ENCODE peak calls at places on chromosomes 12 and 14, in four cellular contexts. One of them, this sample, is unnamed.

GRCh38 chr14:86015511-86015910 is 485.6 kb downstream of the FLRT2 start:
- DNase-seq in A549: no peak
- DNase-seq in GM12878: no peak
- DNase-seq in H1: no peak
- DNase-seq in this sample: no peak

GRCh38 chr12:6352198-6353173 is 10.6 kb upstream of the TNFRSF1A start:
- DNase-seq in A549: no peak
- DNase-seq in GM12878: no peak
- DNase-seq in H1: no peak
- DNase-seq in this sample: no peak

GRCh38 chr12:132284071-132284492 is 45.3 kb downstream of the GALNT9 start:
- DNase-seq in A549: no peak
- DNase-seq in GM12878: no peak
- DNase-seq in H1: no peak
- DNase-seq in this sample: peak; percentile 67

GRCh38 chr12:49832836-49833421 is 4.7 kb upstream of the NCKAP5L start:
- DNase-seq in A549: no peak
- DNase-seq in GM12878: no peak
- DNase-seq in H1: no peak
- DNase-seq in this sample: no peak

GRCh38 chr12:108268397-108268796 is 70.7 kb downstream of the CMKLR1 start:
- DNase-seq in A549: no peak
- DNase-seq in GM12878: peak; percentile 15
- DNase-seq in H1: no peak
- DNase-seq in this sample: no peak

GRCh38 chr14:38553586-38553985 is 297.7 kb upstream of the CLEC14A start:
- DNase-seq in A549: no peak
- DNase-seq in GM12878: no peak
- DNase-seq in H1: no peak
- DNase-seq in this sample: no peak

GRCh38 chr12:89698607-89699006 is 10.0 kb downstream of the ATP2B1 start:
- DNase-seq in A549: no peak
- DNase-seq in GM12878: no peak
- DNase-seq in H1: no peak
- DNase-seq in this sample: no peak

GRCh38 chr14:99945732-99946651 is 119.2 kb upstream of the EVL start:
- DNase-seq in A549: no peak
- DNase-seq in GM12878: no peak
- DNase-seq in H1: no peak
- DNase-seq in this sample: peak; percentile 53

GRCh38 chr12:12333980-12334709 is 15.9 kb downstream of the MANSC1 start:
- DNase-seq in A549: peak; percentile 72
- DNase-seq in GM12878: peak; percentile 19
- DNase-seq in H1: no peak
- DNase-seq in this sample: peak; percentile 78

GRCh38 chr12:121794532-121795028 is 1.1 kb upstream of the RHOF start:
- DNase-seq in A549: no peak
- DNase-seq in GM12878: no peak
- DNase-seq in H1: no peak
- DNase-seq in this sample: no peak

GRCh38 chr12:111024205-111024794 is 103.9 kb upstream of the MYL2 start:
- DNase-seq in A549: peak; percentile 85
- DNase-seq in GM12878: peak; percentile 4
- DNase-seq in H1: no peak
- DNase-seq in this sample: peak; percentile 67

GRCh38 chr12:44812062-44812461 is 64.1 kb downstream of the NELL2 start:
- DNase-seq in A549: no peak
- DNase-seq in GM12878: no peak
- DNase-seq in H1: no peak
- DNase-seq in this sample: peak; percentile 35

GRCh38 chr12:75767957-75768356 is 256.5 kb upstream of the KRR1 start:
- DNase-seq in A549: no peak
- DNase-seq in GM12878: no peak
- DNase-seq in H1: no peak
- DNase-seq in this sample: no peak

GRCh38 chr14:44778562-44778961 is 183.2 kb downstream of the KLHL28 start:
- DNase-seq in A549: no peak
- DNase-seq in GM12878: no peak
- DNase-seq in H1: no peak
- DNase-seq in this sample: no peak

GRCh38 chr14:68293404-68293803 is 473.8 kb downstream of the RAD51B start:
- DNase-seq in A549: no peak
- DNase-seq in GM12878: no peak
- DNase-seq in H1: no peak
- DNase-seq in this sample: no peak

GRCh38 chr12:75660805-75661404 is 149.5 kb upstream of the KRR1 start:
- DNase-seq in A549: no peak
- DNase-seq in GM12878: no peak
- DNase-seq in H1: no peak
- DNase-seq in this sample: no peak

GRCh38 chr12:92030618-92031017 is 115.0 kb downstream of the BTG1 start:
- DNase-seq in A549: no peak
- DNase-seq in GM12878: peak; percentile 88
- DNase-seq in H1: no peak
- DNase-seq in this sample: peak; percentile 40

GRCh38 chr12:89733579-89734201 is 25.1 kb upstream of the ATP2B1 start:
- DNase-seq in A549: no peak
- DNase-seq in GM12878: no peak
- DNase-seq in H1: no peak
- DNase-seq in this sample: peak; percentile 99

GRCh38 chr12:6078378-6079083 is 45.9 kb downstream of the VWF start:
- DNase-seq in A549: no peak
- DNase-seq in GM12878: no peak
- DNase-seq in H1: no peak
- DNase-seq in this sample: no peak

GRCh38 chr12:79844693-79845092 is 90.2 kb downstream of the PPP1R12A start:
- DNase-seq in A549: peak; percentile 8
- DNase-seq in GM12878: no peak
- DNase-seq in H1: peak; percentile 29
- DNase-seq in this sample: no peak

GRCh38 chr12:108696996-108697290 is 34.4 kb downstream of the CORO1C start:
- DNase-seq in A549: no peak
- DNase-seq in GM12878: no peak
- DNase-seq in H1: no peak
- DNase-seq in this sample: no peak

GRCh38 chr12:94805749-94806148 is 155.4 kb upstream of the TMCC3 start:
- DNase-seq in A549: no peak
- DNase-seq in GM12878: no peak
- DNase-seq in H1: no peak
- DNase-seq in this sample: no peak

GRCh38 chr12:67647547-67648305 is 819 bp upstream of the DYRK2 start:
- DNase-seq in A549: peak; percentile 87
- DNase-seq in GM12878: no peak
- DNase-seq in H1: peak; percentile 36
- DNase-seq in this sample: peak; percentile 66

GRCh38 chr14:37051153-37051552 is 121.3 kb downstream of the SLC25A21 start:
- DNase-seq in A549: no peak
- DNase-seq in GM12878: no peak
- DNase-seq in H1: no peak
- DNase-seq in this sample: no peak

DNA sequence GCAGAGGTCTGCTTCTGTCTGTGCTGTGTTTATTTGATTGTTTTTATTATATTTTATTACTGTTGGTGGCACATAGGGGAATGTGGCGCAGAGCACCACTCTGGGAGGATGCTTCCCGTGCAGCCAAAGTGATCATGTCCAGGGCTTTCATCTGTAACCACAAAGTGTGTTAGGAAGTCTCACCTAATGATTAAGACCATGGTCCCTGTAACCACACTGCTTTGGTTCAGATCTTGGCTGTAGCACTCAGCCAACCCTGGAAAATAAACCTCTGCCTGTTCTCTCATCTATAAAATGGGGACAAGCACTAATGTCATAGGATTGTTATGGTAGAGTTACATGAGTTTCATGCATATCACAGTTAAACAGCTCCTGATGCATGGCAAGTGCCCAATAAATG is 1.9 kb downstream of the RESF1 start:
- DNase-seq in A549: no peak
- DNase-seq in GM12878: no peak
- DNase-seq in H1: no peak
- DNase-seq in this sample: no peak
- H3K4me3 ChIP-seq in A549: no peak overlapping the region
- H3K4me3 ChIP-seq in GM12878: peak overlapping the region; percentile 86
- H3K4me3 ChIP-seq in H1: peak overlapping the region; percentile 85
- H3K4me3 ChIP-seq in this sample: peak overlapping the region; percentile 70

DNA sequence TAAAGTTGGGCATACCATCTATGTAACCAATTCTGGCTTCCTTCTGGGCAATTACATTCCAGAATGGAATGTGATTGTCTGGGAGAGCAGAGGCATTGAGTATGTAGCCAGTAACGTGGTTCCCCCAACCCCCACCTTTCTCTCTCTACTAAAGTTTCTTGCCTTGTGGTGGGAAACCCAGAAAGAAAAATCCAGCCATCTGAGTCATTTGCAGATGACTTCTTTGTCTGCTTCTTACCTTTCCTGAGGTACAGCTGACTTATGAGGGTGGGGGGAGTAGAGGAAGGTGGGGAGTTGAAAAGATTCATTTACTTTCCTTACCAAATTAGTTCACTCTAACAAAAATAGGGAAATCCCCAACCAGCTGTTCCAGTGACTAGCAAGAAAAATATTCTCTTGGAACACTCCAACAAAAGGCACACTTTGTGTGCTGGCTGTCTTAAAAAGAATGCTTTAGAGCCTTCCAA is 112.1 kb upstream of the FRMD6 start:
- DNase-seq in A549: peak; percentile 29
- DNase-seq in GM12878: no peak
- DNase-seq in H1: peak; percentile 51
- DNase-seq in this sample: no peak
- TF ChIP-seq MAX in A549: no peak
- TF ChIP-seq MAX in GM12878: no peak
- TF ChIP-seq MAX in H1: no peak
- TF ChIP-seq MAX in this sample: no peak

GRCh38 chr12:47832263-47832933 is 12.7 kb upstream of the HDAC7 start:
- DNase-seq in A549: no peak
- DNase-seq in GM12878: no peak
- DNase-seq in H1: no peak
- DNase-seq in this sample: no peak

GRCh38 chr12:47825239-47825639 is 5.5 kb upstream of the HDAC7 start:
- DNase-seq in A549: peak; percentile 21
- DNase-seq in GM12878: no peak
- DNase-seq in H1: no peak
- DNase-seq in this sample: no peak

GRCh38 chr12:47828008-47828966 is 8.6 kb upstream of the HDAC7 start:
- DNase-seq in A549: no peak
- DNase-seq in GM12878: no peak
- DNase-seq in H1: no peak
- DNase-seq in this sample: no peak

GRCh38 chr12:47829584-47829983 is 9.9 kb upstream of the HDAC7 start:
- DNase-seq in A549: no peak
- DNase-seq in GM12878: no peak
- DNase-seq in H1: no peak
- DNase-seq in this sample: no peak

GRCh38 chr12:47828967-47829482 is 9.3 kb upstream of the HDAC7 start:
- DNase-seq in A549: peak; percentile 72
- DNase-seq in GM12878: no peak
- DNase-seq in H1: no peak
- DNase-seq in this sample: peak; percentile 50
- H3K4me3 ChIP-seq in A549: no peak overlapping the region
- H3K4me3 ChIP-seq in GM12878: no peak overlapping the region
- H3K4me3 ChIP-seq in H1: no peak overlapping the region
- H3K4me3 ChIP-seq in this sample: no peak overlapping the region

GRCh38 chr12:24596768-24597388 is 352.0 kb downstream of the BCAT1 start:
- DNase-seq in A549: peak; percentile 15
- DNase-seq in GM12878: no peak
- DNase-seq in H1: no peak
- DNase-seq in this sample: peak; percentile 55
- TF ChIP-seq MAX in A549: no peak
- TF ChIP-seq MAX in GM12878: no peak
- TF ChIP-seq MAX in H1: no peak
- TF ChIP-seq MAX in this sample: no peak

DNA sequence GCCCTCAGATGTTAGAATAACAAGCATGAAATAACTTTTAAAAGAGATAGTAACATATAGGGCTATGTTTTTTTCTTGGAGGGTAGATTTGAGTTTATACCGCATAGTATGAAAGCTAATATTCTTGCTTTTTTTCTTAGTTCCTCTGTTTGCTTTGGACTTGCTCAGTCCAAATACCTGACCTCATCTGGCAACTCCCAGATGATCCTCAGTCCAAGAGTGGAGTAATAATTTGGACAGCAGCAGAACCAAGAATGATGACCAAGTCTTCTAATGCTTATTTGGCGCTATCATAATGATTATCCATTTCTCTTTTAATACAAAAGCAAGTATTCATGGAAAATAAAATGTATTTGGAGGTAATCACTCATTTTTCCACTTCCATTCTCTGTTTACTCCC is 45.6 kb downstream of the GUCY2C start:
- DNase-seq in A549: no peak
- DNase-seq in GM12878: no peak
- DNase-seq in H1: no peak
- DNase-seq in this sample: no peak
- H3K4me3 ChIP-seq in A549: no peak overlapping the region
- H3K4me3 ChIP-seq in GM12878: no peak overlapping the region
- H3K4me3 ChIP-seq in H1: no peak overlapping the region
- H3K4me3 ChIP-seq in this sample: no peak overlapping the region

GRCh38 chr12:120229583-120230325 is 28.8 kb upstream of the RPLP0 start:
- DNase-seq in A549: no peak
- DNase-seq in GM12878: no peak
- DNase-seq in H1: no peak
- DNase-seq in this sample: no peak

GRCh38 chr12:120230974-120231315 is 30.0 kb upstream of the RPLP0 start:
- DNase-seq in A549: no peak
- DNase-seq in GM12878: no peak
- DNase-seq in H1: no peak
- DNase-seq in this sample: no peak

GRCh38 chr12:120229071-120229582 is 28.2 kb upstream of the RPLP0 start:
- DNase-seq in A549: no peak
- DNase-seq in GM12878: no peak
- DNase-seq in H1: no peak
- DNase-seq in this sample: no peak

GRCh38 chr12:120231316-120232011 is 30.6 kb upstream of the RPLP0 start:
- DNase-seq in A549: peak; percentile 94
- DNase-seq in GM12878: no peak
- DNase-seq in H1: peak; percentile 84
- DNase-seq in this sample: peak; percentile 99

DNA sequence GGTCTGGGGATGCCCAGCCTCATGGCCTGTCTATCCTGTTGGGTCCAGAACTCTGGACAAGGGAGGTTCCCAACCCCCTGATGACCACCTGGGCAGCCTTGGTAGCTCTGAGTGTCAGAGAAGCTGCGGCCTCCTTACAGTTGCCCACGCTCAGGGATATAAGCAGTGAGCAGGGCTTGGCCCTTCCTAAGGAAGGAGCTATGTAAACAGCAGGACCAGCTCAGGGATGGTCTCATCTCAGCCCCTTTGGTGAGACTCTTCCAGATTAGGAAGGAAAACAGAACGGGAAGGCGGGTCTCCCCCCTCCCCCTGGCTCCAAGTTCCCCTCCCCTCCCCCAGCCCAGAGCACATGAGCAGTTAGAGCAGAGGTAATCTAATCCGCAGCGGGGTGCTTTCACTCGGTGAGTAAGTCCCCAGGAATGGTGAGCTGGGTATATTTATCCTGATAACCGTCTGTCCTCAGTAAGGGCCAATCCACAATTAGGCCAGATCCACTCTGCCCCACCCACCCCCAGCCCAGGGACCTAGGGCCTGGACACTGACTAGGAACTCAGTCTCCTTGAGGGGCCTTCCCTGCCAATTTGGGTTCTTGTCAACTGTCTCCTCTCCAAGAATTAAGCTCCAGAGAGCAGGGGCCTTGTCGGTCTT is 29.5 kb upstream of the RPLP0 start:
- DNase-seq in A549: peak; percentile 96
- DNase-seq in GM12878: no peak
- DNase-seq in H1: peak; percentile 91
- DNase-seq in this sample: no peak
- TF ChIP-seq MAX in A549: peak; percentile 92
- TF ChIP-seq MAX in GM12878: no peak
- TF ChIP-seq MAX in H1: peak; percentile 74
- TF ChIP-seq MAX in this sample: no peak